ENCODE peak calls at places on chromosomes 4 and X, in seven cellular contexts. S, A, D, H, R, E and G are unnamed samples.

GRCh38 chrX:38061335-38061734 is 55.0 kb downstream of the SYTL5 start:
- DNase-seq in H (no peak), A (no peak), S (no peak), D (no peak), E (no peak), R (no peak), G (no peak)

GRCh38 chr4:6427439-6428090 is 44.8 kb downstream of the PPP2R2C start:
- DNase-seq in R (no peak), S (no peak), A (no peak), D (no peak), H (no peak), E (no peak), G (no peak)

GRCh38 chrX:46959101-46959500 is 46.9 kb downstream of the JADE3 start:
- DNase-seq in S (no peak), D (peak), A (no peak), H (no peak), E (no peak), R (peak), G (no peak)

GRCh38 chr4:150206981-150207380 is 128.7 kb downstream of the DCLK2 start:
- DNase-seq in H (no peak), A (no peak), E (no peak), D (no peak), R (no peak), S (no peak), G (no peak)

GRCh38 chr4:151204925-151205524 is 71.9 kb upstream of the PRSS48 start:
- DNase-seq in A (no peak), R (peak), S (no peak), E (no peak), H (no peak), D (peak), G (no peak)

GRCh38 chr4:176034498-176034897 is 31.1 kb upstream of the WDR17 start:
- DNase-seq in D (no peak), S (no peak), A (no peak), H (no peak), R (peak), E (peak), G (no peak)

GRCh38 chrX:40244980-40245379 is 147.2 kb upstream of the BCOR start:
- DNase-seq in R (peak), A (no peak), D (no peak), E (no peak), H (no peak), S (no peak), G (no peak)

GRCh38 chrX:45711231-45711630 is 510.6 kb upstream of the DIPK2B start:
- DNase-seq in R (no peak), E (no peak), S (no peak), D (no peak), H (no peak), A (no peak), G (no peak)

GRCh38 chr4:1752284-1753041 is 31.1 kb downstream of the TACC3 start:
- DNase-seq in A (no peak), D (no peak), S (no peak), H (no peak), E (peak), R (peak), G (no peak)

GRCh38 chrX:66676413-66676812 is 37.5 kb upstream of the EDA2R start:
- DNase-seq in E (no peak), S (no peak), H (no peak), D (no peak), R (peak), A (no peak), G (no peak)

GRCh38 chrX:20231598-20231997 is 35.1 kb downstream of the RPS6KA3 start:
- DNase-seq in A (no peak), H (no peak), D (no peak), E (no peak), S (no peak), R (no peak), G (no peak)

GRCh38 chr4:141395246-141395830 is 174.6 kb downstream of the ZNF330 start:
- DNase-seq in S (no peak), H (no peak), D (no peak), E (no peak), A (no peak), R (peak), G (no peak)

GRCh38 chr4:184668511-184669114 is 19.1 kb downstream of the PRIMPOL start:
- DNase-seq in A (no peak), H (no peak), R (no peak), E (peak), S (no peak), D (no peak), G (no peak)

GRCh38 chr4:173522874-173523395 is 7.1 kb downstream of the HAND2 start:
- DNase-seq in D (no peak), E (no peak), S (peak), A (no peak), H (peak), R (no peak), G (no peak)

GRCh38 chr4:112517067-112517588 is 1.1 kb upstream of the NEUROG2 start:
- DNase-seq in A (peak), D (no peak), R (no peak), E (peak), S (no peak), H (no peak), G (no peak)

GRCh38 chr4:44446801-44447562 is 1.6 kb downstream of the KCTD8 start:
- DNase-seq in H (peak), S (no peak), R (no peak), E (no peak), D (no peak), A (peak), G (no peak)

GRCh38 chr4:54783402-54784110 is 125.8 kb downstream of the KIT start:
- DNase-seq in A (no peak), D (no peak), E (no peak), R (no peak), S (no peak), H (no peak), G (no peak)

GRCh38 chr4:6262847-6263487 is 6.7 kb upstream of the WFS1 start:
- DNase-seq in H (no peak), R (no peak), D (no peak), A (no peak), E (no peak), S (no peak), G (no peak)

GRCh38 chrX:112769034-112769433 is 71.6 kb downstream of the AMOT start:
- DNase-seq in R (no peak), S (no peak), H (no peak), D (no peak), A (no peak), E (no peak), G (no peak)

GRCh38 chr4:2247128-2248043 is 5.5 kb upstream of the HAUS3 start:
- DNase-seq in H (no peak), S (peak), D (peak), A (peak), E (peak), R (no peak), G (peak)

GRCh38 chrX:103792916-103793540 is 16.4 kb downstream of the PLP1 start:
- DNase-seq in S (no peak), E (no peak), R (peak), A (no peak), D (no peak), H (no peak), G (no peak)

GRCh38 chrX:45758319-45758718 is 557.6 kb upstream of the DIPK2B start:
- DNase-seq in R (peak), H (no peak), D (no peak), S (no peak), E (peak), A (no peak), G (no peak)

GRCh38 chrX:118745570-118745969 is 18.2 kb downstream of the IL13RA1 start:
- DNase-seq in E (no peak), H (no peak), D (no peak), S (no peak), R (peak), A (no peak), G (no peak)

GRCh38 chr4:83962492-83962891 is 426.6 kb downstream of the GPAT3 start:
- DNase-seq in R (no peak), A (no peak), H (no peak), D (no peak), E (no peak), S (no peak), G (no peak)

GRCh38 chr4:114562176-114562904 is 36.3 kb upstream of the UGT8 start:
- DNase-seq in A (no peak), H (no peak), S (no peak), R (no peak), E (no peak), D (no peak), G (no peak)

GRCh38 chrX:118536204-118536603 is 40.6 kb downstream of the DOCK11 start:
- DNase-seq in D (no peak), H (no peak), R (no peak), A (no peak), S (no peak), E (peak), G (no peak)

GRCh38 chrX:48470833-48471118 is 716 bp upstream of the SLC38A5 start:
- DNase-seq in H (no peak), A (no peak), E (no peak), R (no peak), D (no peak), S (no peak), G (no peak)

GRCh38 chr4:11376146-11376545 is 52.5 kb downstream of the HS3ST1 start:
- DNase-seq in A (no peak), D (no peak), S (no peak), H (no peak), E (no peak), R (no peak), G (no peak)

GRCh38 chr4:184513802-184514120 is 39.4 kb upstream of the IRF2 start:
- DNase-seq in D (no peak), S (no peak), A (no peak), R (no peak), E (no peak), H (no peak), G (no peak)

DNA sequence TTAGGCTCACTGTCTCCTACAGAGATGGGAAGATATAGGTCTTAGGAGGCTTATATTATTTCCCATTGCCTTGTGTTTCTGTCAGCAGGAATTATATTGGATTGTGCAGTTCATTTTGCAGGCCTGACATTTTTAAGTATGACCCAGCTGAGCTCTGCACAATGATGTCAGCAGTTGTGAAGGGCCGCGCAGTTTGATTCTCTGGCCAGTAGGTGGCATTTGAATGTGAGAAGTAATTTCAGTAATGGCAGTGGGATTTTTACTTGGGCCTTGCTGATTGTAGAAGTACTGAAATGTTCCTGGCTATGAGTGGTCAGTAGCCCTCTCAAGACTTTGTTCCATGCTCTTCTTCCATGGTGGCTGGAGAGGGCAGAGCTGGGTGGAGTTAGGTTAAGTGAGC is 247.2 kb upstream of the MTMR8 start:
- DNase-seq in R (no peak), H (no peak), A (peak), E (peak), S (no peak), D (no peak), G (no peak)
- TF ChIP-seq CTCF in R (no peak), H (no peak), A (no peak), E (peak), S (peak), D (peak), G (no peak)

GRCh38 chr4:158710814-158711213 is 12.4 kb downstream of the PPID start:
- DNase-seq in H (no peak), E (no peak), A (no peak), D (no peak), R (peak), S (no peak), G (no peak)
- TF ChIP-seq CTCF in H (no peak), E (no peak), A (no peak), D (peak), R (peak), S (peak), G (no peak)

GRCh38 chr4:118836763-118837507 is 1.0 kb upstream of the SEC24D start:
- DNase-seq in D (no peak), R (no peak), H (no peak), S (no peak), E (no peak), A (no peak), G (no peak)

GRCh38 chr4:118833192-118833820 is 2.6 kb downstream of the SEC24D start:
- DNase-seq in D (no peak), E (no peak), A (no peak), S (no peak), H (no peak), R (no peak), G (no peak)

GRCh38 chr4:118834070-118834469 is 1.9 kb downstream of the SEC24D start:
- DNase-seq in A (no peak), S (no peak), E (peak), D (no peak), H (no peak), R (peak), G (no peak)

GRCh38 chr4:118834960-118835895 is 698 bp downstream of the SEC24D start:
- DNase-seq in D (peak), S (peak), A (peak), R (peak), E (peak), H (peak), G (peak)

DNA sequence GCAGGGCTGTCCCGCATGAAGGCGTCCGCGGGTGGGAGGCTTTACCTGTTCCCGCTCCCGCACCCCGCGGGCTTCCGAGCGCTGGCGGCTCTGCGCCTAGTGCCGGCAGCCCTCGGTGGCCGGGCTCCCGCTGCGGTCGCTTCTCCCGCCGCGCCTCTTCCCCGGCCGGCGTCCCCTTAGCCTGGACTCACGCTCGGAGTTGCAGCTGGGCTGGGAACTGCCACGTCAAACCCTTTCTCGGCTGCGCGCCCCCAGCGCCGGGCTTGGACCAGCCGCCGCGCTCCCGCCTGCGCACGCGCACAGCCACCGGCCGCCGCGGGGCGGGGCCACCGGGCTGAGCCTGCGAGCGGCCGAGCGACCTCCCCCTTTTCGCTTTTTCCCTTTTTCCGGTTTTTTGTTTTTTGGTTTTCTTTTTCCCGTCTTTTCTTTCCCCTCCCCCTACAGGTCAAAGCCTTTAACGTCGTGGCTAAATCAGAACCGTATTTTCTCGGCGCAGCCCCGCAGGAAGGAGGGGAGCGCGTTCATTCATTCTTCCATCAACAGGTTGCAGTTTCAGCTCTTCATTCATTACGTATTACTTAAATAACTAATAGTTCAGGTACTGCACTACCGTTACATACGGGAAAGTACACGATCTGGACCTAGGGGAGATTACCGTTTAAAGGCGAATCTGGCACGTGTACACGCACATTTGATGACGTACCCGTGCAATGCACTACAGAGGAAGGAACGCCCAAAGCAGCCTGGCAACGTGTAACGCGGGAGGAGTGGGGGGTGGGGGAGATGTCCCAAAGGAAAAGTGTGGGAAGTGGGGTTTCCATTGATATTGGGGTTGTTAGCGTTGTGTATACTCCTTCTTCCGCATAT is at the start of gene SEC24D:
- DNase-seq in H (peak), E (peak), R (peak), S (peak), A (peak), D (peak), G (peak)
- TF ChIP-seq CTCF in H (no peak), E (no peak), R (no peak), S (no peak), A (no peak), D (no peak), G (no peak)

GRCh38 chr4:7878323-7878722 is 61.3 kb downstream of the AFAP1 start:
- DNase-seq in H (no peak), A (no peak), E (no peak), D (no peak), S (no peak), R (no peak), G (no peak)

GRCh38 chr4:7874838-7875237 is 64.8 kb downstream of the AFAP1 start:
- DNase-seq in H (no peak), E (no peak), A (no peak), D (no peak), S (no peak), R (no peak), G (no peak)

GRCh38 chr4:7873881-7874280 is 65.8 kb downstream of the AFAP1 start:
- DNase-seq in H (no peak), D (no peak), R (no peak), S (no peak), E (no peak), A (no peak), G (no peak)

GRCh38 chr4:7877131-7877530 is 62.5 kb downstream of the AFAP1 start:
- DNase-seq in D (no peak), H (no peak), E (no peak), A (no peak), S (no peak), R (no peak), G (no peak)

DNA sequence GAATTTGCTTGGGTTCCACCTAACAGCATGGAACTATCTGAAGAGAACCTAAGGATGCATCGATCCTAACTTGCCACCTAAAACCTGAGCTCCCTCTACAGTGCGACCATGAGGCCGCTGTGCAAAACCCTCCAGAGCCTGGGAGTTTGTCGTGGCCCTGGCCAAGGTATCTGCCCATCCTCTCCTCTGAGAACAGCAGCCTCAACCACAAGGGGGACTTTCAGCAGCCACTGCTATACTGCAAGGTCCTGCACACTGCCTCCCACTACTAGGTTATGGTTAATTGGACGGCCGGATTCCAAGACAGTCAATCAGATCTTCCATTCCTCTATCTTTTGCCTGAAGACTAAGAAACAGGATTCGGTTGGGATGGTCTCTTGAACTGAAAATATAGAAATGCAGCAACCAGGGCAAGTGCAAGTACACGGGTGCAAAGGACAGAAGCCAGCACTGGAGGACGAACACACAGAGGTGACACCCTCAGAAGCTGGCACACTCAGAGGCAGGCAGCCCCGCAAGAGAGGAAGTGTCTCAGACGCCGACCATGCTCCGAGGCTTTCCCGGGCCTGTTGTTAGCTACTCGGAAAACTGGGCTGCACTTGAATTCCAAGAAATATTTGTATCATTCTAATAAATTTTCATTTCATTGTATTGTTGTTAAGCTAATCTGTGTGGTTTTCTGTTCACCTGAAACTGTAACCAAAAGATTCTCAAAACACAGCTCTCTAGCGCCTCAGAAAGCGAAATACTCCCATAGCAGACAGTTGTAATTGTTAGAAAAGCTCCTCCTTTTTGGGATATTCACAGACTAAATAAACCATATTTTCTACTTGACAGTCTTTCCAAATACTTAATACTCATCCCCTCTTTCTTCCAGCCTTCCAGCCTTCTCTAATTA is 63.3 kb downstream of the AFAP1 start:
- DNase-seq in H (no peak), R (peak), E (peak), A (peak), S (no peak), D (no peak), G (no peak)
- TF ChIP-seq CTCF in H (no peak), R (peak), E (no peak), A (no peak), S (peak), D (no peak), G (no peak)

GRCh38 chrX:100819837-100820666 is at the start of gene CSTF2:
- DNase-seq in H (peak), E (peak), A (peak), R (peak), S (peak), D (peak), G (no peak)
- TF ChIP-seq CTCF in H (no peak), E (no peak), A (no peak), R (peak), S (peak), D (no peak), G (no peak)

GRCh38 chrX:13253223-13253622 is 66.6 kb downstream of the ATXN3L start:
- DNase-seq in E (peak), R (no peak), S (no peak), H (no peak), A (no peak), D (no peak), G (no peak)

GRCh38 chrX:13256562-13256961 is 63.3 kb downstream of the ATXN3L start:
- DNase-seq in S (no peak), A (no peak), D (no peak), R (no peak), H (no peak), E (peak), G (no peak)

GRCh38 chrX:13252726-13253125 is 67.1 kb downstream of the ATXN3L start:
- DNase-seq in A (no peak), R (no peak), D (no peak), S (no peak), H (no peak), E (no peak), G (no peak)

GRCh38 chrX:13254870-13255269 is 65.0 kb downstream of the ATXN3L start:
- DNase-seq in H (no peak), D (no peak), A (no peak), S (no peak), R (no peak), E (peak), G (no peak)

GRCh38 chrX:13254076-13254785 is 65.6 kb downstream of the ATXN3L start:
- DNase-seq in H (no peak), R (peak), S (no peak), E (peak), A (no peak), D (no peak), G (no peak)
- TF ChIP-seq CTCF in H (no peak), R (peak), S (no peak), E (peak), A (no peak), D (no peak), G (no peak)

GRCh38 chr4:109947457-109947856 is 34.8 kb downstream of the EGF start:
- DNase-seq in H (no peak), E (no peak), S (no peak), R (peak), D (no peak), A (no peak), G (no peak)
- TF ChIP-seq CTCF in H (no peak), E (no peak), S (no peak), R (no peak), D (no peak), A (no peak), G (no peak)